ENCODE peak calls at places on chromosome 19, in four cellular contexts. F is SK-N-SH, S is K562, X is H1. Z is an unnamed sample.

GRCh38 chr19:43586346-43586745 is 9.6 kb downstream of the IRGQ start:
- DNase-seq in F (peak; percentile 53), S (no peak), X (no peak), Z (no peak)

GRCh38 chr19:51018745-51019543 is 565 bp downstream of the KLK10 start:
- DNase-seq in F (no peak), S (no peak), X (no peak), Z (peak; percentile 85)

GRCh38 chr19:13872695-13873389 is 4.1 kb upstream of the NANOS3 start:
- DNase-seq in F (peak; percentile 43), S (peak; percentile 89), X (no peak), Z (no peak)

GRCh38 chr19:10912619-10913018 is 15.8 kb downstream of the YIPF2 start:
- DNase-seq in F (no peak), S (no peak), X (no peak), Z (no peak)

GRCh38 chr19:58212336-58213074 is 16.2 kb upstream of the ZNF544 start:
- DNase-seq in F (no peak), S (no peak), X (no peak), Z (no peak)

GRCh38 chr19:10417598-10418280 is 2.6 kb upstream of the PDE4A start:
- DNase-seq in F (peak; percentile 39), S (peak; percentile 5), X (no peak), Z (no peak)

GRCh38 chr19:41264581-41265375 is 606 bp downstream of the HNRNPUL1 start:
- DNase-seq in F (peak; percentile 67), S (peak; percentile 72), X (no peak), Z (no peak)

GRCh38 chr19:2816641-2817040 is 3.0 kb upstream of the ZNF554 start:
- DNase-seq in F (no peak), S (no peak), X (no peak), Z (no peak)

GRCh38 chr19:48415395-48415794 is 21.9 kb downstream of the GRIN2D start:
- DNase-seq in F (peak; percentile 82), S (peak; percentile 95), X (peak; percentile 91), Z (no peak)

GRCh38 chr19:33638167-33639033 is 16.6 kb downstream of the CHST8 start:
- DNase-seq in F (no peak), S (no peak), X (peak; percentile 34), Z (no peak)

GRCh38 chr19:10431943-10432735 is 11.8 kb downstream of the PDE4A start:
- DNase-seq in F (peak; percentile 68), S (peak; percentile 87), X (no peak), Z (no peak)

GRCh38 chr19:28420731-28421550 is 792.0 kb downstream of the UQCRFS1 start:
- DNase-seq in F (no peak), S (no peak), X (no peak), Z (no peak)

GRCh38 chr19:18291590-18292459 is 10.4 kb upstream of the JUND start:
- DNase-seq in F (peak; percentile 89), S (peak; percentile 89), X (no peak), Z (peak; percentile 57)

GRCh38 chr19:18289471-18290066 is 8.1 kb upstream of the JUND start:
- DNase-seq in F (no peak), S (no peak), X (no peak), Z (no peak)

GRCh38 chr19:18292460-18292809 is 11.0 kb upstream of the JUND start:
- DNase-seq in F (no peak), S (no peak), X (no peak), Z (peak; percentile 64)

GRCh38 chr19:18291019-18291524 is 9.7 kb upstream of the JUND start:
- DNase-seq in F (peak; percentile 63), S (no peak), X (no peak), Z (no peak)

GRCh38 chr19:18290250-18291018 is 9.0 kb upstream of the JUND start:
- DNase-seq in F (no peak), S (peak; percentile 9), X (no peak), Z (no peak)
- TF ChIP-seq JUND in F (no peak), S (no peak), X (no peak), Z (no peak)

GRCh38 chr19:4641132-4641531 is 1.8 kb downstream of the TNFAIP8L1 start:
- DNase-seq in F (no peak), S (no peak), X (no peak), Z (no peak)

GRCh38 chr19:4638330-4638729 is 986 bp upstream of the TNFAIP8L1 start:
- DNase-seq in F (no peak), S (no peak), X (no peak), Z (no peak)

GRCh38 chr19:4640247-4641000 is 1.1 kb downstream of the TNFAIP8L1 start:
- DNase-seq in F (no peak), S (no peak), X (no peak), Z (no peak)

GRCh38 chr19:4638828-4639530 is at the start of gene TNFAIP8L1:
- DNase-seq in F (peak; percentile 100), S (peak; percentile 100), X (peak; percentile 81), Z (peak; percentile 95)

DNA sequence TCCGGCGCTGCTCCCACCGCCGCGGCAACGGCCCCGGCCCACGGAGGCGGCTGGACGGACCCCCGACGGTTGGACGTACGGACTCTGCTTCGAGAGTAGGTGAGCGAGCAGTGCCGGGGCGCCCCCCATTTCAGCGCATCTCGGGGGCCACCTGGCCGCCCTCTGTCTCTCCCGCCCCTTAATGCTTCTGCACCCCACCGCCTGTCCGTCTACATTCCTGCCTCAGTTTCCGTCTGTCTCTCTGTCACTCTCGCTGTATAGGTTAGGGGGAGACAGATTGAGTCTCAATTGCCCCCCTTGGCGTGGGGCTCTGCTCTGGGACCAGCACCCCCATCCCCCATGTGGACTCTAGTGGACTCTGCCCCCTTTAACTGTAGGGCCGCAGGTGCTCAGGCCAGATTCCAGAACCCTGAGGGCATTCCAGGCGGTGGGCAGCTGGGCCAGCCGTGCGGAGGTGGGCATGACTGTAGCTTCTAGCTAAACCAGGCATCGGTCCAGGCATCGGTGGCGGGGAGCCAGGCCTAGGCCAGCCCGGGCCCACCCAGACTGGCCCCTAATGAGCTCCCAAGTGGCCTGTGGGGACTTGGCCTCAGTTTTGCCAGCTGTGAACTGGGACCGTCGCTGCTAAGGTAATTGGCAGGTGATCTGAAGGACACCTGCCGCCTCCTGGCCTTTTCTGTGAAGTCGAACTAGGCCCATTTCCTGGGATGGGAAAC is 373 bp downstream of the TNFAIP8L1 start:
- DNase-seq in F (peak; percentile 74), S (no peak), X (no peak), Z (no peak)
- TF ChIP-seq JUND in F (no peak), S (no peak), X (no peak), Z (no peak)

GRCh38 chr19:23822735-23823134 is 64.0 kb upstream of the ZNF681 start:
- DNase-seq in F (no peak), S (no peak), X (no peak), Z (peak; percentile 88)

DNA sequence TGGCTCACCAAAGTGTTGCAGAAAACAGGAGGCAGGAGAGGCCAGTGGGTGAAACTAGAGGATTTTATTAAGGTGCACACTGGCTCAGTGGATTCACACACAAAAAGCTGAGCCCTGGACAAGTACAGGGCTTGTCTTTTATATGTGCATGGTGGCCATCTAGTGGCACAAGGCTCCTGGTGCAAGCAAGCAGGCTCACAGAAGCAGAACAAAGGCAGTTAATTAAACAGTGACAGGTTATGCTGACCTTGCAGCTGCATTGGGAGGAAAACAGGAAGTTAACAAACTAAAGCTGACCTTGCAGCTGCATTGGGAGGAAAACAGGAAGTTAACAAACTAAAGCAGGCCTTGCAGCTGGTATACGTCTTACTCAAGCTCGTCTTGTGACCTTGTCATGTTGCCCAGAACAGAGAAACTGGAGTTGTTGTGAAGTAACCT is 65.3 kb upstream of the ZNF681 start:
- DNase-seq in F (peak; percentile 27), S (peak; percentile 16), X (peak; percentile 34), Z (no peak)
- TF ChIP-seq JUND in F (no peak), S (no peak), X (no peak), Z (no peak)

DNA sequence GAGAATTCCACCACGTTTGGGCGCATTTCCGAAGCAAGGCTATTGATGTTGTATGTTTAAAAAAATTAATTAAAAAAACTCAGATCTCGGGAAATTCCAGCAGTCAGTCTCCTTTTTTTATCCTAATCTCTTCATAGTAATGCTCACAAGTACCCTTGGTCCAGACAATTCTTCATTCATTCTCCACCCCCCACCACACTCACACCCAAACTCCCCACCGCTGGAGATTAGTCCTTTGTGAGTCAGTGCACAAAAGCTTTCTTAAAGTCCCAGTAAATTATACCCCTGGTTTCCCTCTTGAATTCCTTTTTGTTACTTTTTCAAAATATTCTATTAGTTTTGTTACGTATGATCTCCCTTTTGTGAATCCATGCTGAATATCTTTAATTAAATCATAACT is 274.6 kb downstream of the ZNF536 start:
- DNase-seq in F (no peak), S (no peak), X (no peak), Z (no peak)
- TF ChIP-seq JUND in F (no peak), S (no peak), X (no peak), Z (no peak)

DNA sequence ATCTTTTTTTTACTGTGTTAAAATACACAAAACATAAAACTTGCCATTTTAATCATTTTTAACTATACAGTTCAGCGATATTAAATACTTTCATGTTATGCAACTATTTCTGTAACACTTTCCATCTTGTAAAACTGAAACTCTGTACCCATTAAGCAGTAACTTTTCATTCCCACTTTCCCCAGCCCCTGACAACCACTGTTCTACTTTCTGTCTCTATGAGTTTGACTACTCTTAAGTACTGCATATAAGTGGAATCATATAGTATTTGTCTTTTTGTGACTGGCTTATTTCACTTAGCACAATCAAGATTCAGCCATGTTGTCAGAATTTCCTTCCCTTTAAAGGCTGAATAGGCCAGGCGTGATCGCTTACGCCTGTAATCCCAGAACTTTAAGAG is 56.2 kb downstream of the ARHGAP35 start:
- DNase-seq in F (no peak), S (no peak), X (no peak), Z (no peak)
- TF ChIP-seq JUND in F (no peak), S (no peak), X (no peak), Z (no peak)

DNA sequence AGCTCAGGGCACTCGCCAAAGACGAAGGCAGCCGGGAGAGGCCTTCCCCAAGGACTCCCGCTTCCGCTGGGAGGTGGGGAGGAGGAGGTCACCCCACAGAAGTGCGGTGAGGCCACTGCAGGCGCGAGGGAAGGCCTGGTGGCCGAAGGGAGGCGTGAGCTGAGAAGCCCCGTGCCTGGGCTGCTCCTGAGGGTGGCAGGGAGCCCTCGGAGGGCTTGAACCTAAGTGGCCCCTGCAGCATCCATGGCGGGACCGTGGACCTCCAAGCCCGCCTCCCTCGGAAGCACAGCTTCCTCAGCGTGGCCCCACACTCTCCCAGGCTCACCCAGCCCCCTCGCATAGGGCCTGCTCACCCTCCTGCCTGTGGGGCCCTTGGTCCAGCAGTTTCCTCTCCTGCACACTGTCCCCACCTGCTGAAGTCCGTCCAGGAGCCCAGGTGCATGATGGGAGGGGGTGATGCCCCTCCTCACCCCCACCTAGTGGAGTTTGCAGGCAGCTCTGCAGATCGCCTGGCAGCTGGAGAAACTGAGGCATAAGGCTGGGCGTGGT is 25.9 kb downstream of the EFNA2 start:
- DNase-seq in F (no peak), S (no peak), X (no peak), Z (no peak)
- TF ChIP-seq JUND in F (no peak), S (no peak), X (no peak), Z (no peak)

GRCh38 chr19:38389101-38389925 is 816 bp downstream of the SPRED3 start:
- DNase-seq in F (peak; percentile 80), S (no peak), X (no peak), Z (no peak)
- TF ChIP-seq JUND in F (no peak), S (no peak), X (no peak), Z (no peak)